ENCODE peak calls at places on chromosome 5, in five cellular contexts. B is OCI-LY7, O is SK-N-SH, M is HCT116, U is neural progenitor cell. Z is an unnamed sample. For H3K9me3, the result is how much of the 10 kb centered on the place peaks cover.

GRCh38 chr5:180823938-180824629 is 21.5 kb upstream of the MGAT1 start:
- DNase-seq in B (no peak), U (no peak), M (no peak), O (no peak), Z (no peak)

GRCh38 chr5:92527311-92528078 is 1053.5 kb downstream of the NR2F1-AS1 start:
- DNase-seq in O (no peak), M (no peak), B (no peak), U (no peak), Z (no peak)

GRCh38 chr5:88883059-88883565 is at the start of gene MEF2C:
- DNase-seq in B (peak), U (peak), M (peak), O (peak), Z (peak)

GRCh38 chr5:173341911-173342535 is 13.8 kb upstream of the STC2 start:
- DNase-seq in B (no peak), M (no peak), O (no peak), U (no peak), Z (no peak)

GRCh38 chr5:72468606-72469005 is 38.6 kb downstream of the ZNF366 start:
- DNase-seq in M (no peak), U (no peak), B (no peak), O (no peak), Z (no peak)

GRCh38 chr5:16617272-16617973 is 626 bp upstream of the RETREG1 start:
- DNase-seq in U (peak), B (no peak), M (no peak), O (peak), Z (peak)

GRCh38 chr5:43038523-43038989 is 1.6 kb downstream of the ANXA2R start:
- DNase-seq in M (no peak), O (no peak), B (peak), U (peak), Z (no peak)

GRCh38 chr5:172417983-172418630 is 36.2 kb downstream of the SH3PXD2B start:
- DNase-seq in M (no peak), O (no peak), U (no peak), B (no peak), Z (peak)

GRCh38 chr5:132762246-132763000 is 14.6 kb downstream of the SEPTIN8 start:
- DNase-seq in O (no peak), B (no peak), U (no peak), M (no peak), Z (no peak)

DNA sequence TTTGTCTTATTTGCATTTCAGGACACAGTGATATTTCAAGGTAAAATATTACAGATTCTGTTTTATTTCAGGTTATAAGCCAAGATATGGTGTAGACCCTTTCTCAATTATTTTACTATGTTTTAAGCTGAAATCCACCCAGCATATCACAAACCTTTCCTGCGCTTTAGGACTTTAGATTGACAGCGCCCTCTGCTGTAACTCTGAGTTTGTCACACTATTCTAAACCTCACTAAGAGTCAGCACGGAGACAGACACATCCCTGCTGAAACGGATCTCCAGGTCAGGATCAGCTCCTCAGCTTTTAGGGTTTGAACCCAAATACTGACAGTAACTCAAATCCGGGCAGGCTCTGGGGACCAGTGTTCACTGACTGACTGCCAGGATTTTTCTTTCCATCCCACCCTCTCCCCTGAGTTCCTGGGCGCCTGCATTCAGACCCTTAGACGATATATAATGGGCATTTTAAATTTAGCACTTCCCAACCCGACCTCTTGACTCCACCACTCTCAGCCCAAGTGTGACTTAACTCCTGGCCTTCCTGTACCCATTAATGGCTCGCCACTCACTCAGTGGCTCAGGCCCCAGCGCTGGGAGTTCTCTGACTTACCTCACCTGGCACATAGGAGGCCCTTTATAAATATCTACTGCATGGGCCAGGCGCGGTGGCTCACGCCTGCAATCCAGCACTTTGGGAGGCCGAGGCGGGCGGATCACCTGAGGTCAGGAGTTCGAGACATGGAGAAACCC is 33.5 kb downstream of the TLX3 start:
- DNase-seq in M (peak), B (peak), O (peak), U (peak), Z (peak)
- TF ChIP-seq EZH2phosphoT487 in M (no peak), B (no peak), O (no peak), U (no peak), Z (no peak)

GRCh38 chr5:2629035-2629434 is 122.4 kb downstream of the IRX2 start:
- DNase-seq in B (no peak), M (no peak), O (no peak), U (peak), Z (no peak)
- H3K9me3 ChIP-seq in B (under half), M (under half), O (under half), U (under half), Z (under half)

DNA sequence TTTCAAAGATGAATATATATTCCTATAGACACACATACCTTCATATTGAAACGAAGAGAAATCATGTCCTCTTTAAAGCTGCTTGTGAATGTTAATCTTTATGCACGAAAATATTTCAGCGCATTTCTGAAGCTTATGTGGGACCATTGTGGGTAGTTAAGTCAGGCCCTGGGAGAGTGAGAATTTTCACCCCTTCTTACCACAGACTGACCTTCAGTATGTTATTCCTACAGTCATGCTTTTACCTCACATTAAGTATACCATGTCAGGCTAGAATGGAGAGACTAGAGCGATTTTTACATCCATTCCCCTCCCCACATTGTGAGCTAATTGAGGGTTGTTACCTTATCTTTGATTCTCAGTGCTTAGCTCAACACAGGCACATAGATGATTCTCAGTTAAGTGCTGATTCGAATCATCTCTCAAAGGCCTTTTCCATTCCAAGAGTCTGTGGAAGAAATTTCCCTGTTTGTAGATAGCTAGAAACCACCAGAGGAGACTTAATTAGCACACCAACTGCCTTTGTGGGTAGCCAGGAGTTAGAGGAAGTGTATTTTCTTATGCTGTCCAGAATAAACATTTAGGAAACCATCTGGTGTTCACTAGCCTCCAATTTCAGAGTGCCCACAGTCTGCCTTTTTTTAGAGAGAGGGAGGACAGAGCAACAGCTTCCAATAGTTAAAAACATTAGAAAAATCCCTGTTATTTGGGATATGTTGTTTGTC is 110.5 kb downstream of the MEGF10 start:
- DNase-seq in M (no peak), O (no peak), U (no peak), B (no peak), Z (no peak)
- TF ChIP-seq EZH2phosphoT487 in M (no peak), O (no peak), U (no peak), B (no peak), Z (no peak)

DNA sequence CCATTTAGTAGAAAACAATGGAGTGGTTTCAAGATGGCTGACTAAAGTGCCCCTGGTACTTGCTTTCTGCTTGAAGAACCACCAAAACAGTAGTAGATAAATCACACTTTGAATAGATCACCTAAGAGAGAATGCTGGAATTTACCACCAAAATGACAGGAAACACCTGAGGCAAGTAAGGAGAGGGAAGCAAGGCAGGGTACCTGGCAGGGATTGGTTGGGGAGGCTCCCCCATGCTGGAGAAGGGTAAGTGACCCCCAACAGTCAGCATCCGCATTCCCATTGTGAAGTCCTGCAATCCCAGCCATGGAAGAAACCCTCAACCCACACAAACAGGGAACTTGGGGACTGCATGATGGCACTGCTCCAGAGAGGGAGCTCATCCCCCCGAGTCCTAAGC is 105.5 kb downstream of the PLPP1 start:
- DNase-seq in U (no peak), O (no peak), B (no peak), M (no peak), Z (no peak)
- H3K9me3 ChIP-seq in U (under half), O (under half), B (under half), M (under half), Z (under half)

DNA sequence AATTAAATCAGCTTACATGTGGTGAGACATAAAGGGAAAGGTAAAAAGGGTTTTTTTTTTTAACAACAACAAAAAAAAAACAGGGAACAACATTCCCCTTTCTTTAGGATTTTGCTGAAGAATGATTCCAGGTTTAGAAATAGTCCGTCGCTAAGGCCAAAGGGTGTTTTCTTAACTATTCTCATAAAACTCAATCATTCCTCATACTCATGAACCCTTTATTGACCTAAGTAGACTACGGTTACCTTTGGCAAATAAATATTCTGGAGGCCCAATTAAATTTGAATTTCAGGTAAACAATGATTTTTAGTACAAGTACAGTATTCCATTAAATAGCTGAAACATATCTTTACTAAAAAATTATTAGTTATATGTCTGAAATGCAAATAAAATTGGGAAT is 55.6 kb upstream of the CCNG1 start:
- DNase-seq in B (no peak), O (no peak), M (no peak), U (no peak), Z (no peak)
- TF ChIP-seq EZH2phosphoT487 in B (no peak), O (no peak), M (no peak), U (no peak), Z (no peak)

DNA sequence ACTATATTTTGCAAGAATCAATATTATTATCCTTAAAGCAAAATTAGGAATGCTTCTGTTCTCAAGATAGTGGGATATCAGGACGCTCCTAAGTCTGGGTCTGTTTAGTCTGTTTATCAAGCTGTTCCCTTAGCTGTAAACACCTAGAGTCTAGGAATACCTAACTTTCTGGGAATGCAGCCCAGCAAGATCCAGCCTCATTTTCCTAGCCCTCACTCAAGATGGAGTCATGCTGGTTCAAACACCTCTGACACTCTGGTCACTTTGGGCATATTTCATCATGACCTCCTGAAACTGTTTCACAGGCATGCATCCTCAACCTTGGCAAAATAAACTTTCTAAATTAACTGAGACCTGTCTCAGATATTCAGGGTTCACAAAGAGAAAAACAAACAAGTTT is 14.4 kb upstream of the MRPS30 start:
- DNase-seq in B (no peak), O (no peak), U (no peak), M (no peak), Z (no peak)
- H3K9me3 ChIP-seq in B (under half), O (under half), U (under half), M (under half), Z (under half)